ENCODE peak calls at places on chromosomes 3 and 15, in eight cellular contexts. S is NCI-H1092, A is posterior vena cava, H is stromal cell of bone marrow, L is psoas muscle, T is amniotic stem cell, V is NCI-H345, D is A549. C is an unnamed sample.

GRCh38 chr3:27680517-27681246 is 41.4 kb downstream of the EOMES start:
- DNase-seq in D (no peak), S (no peak), T (no peak), H (no peak), V (no peak), A (no peak), L (no peak), C (no peak)

GRCh38 chr3:50603261-50604109 is 8.1 kb downstream of the CISH start:
- DNase-seq in S (no peak), H (no peak), V (no peak), A (no peak), T (no peak), L (peak; percentile 45), D (no peak), C (no peak)

GRCh38 chr3:89332311-89333159 is 225.1 kb downstream of the EPHA3 start:
- DNase-seq in H (no peak), S (no peak), D (no peak), A (no peak), V (no peak), T (no peak), L (no peak), C (peak; percentile 8)

GRCh38 chr3:12148183-12148940 is 10.3 kb downstream of the TIMP4 start:
- DNase-seq in S (no peak), L (peak; percentile 68), T (no peak), A (no peak), V (no peak), D (no peak), H (no peak), C (no peak)

GRCh38 chr3:11600501-11601282 is 43.0 kb downstream of the VGLL4 start:
- DNase-seq in L (peak; percentile 93), D (peak; percentile 93), A (peak; percentile 92), T (peak; percentile 96), V (no peak), S (no peak), H (peak; percentile 95), C (no peak)

GRCh38 chr3:4994823-4995499 is 15.7 kb downstream of the BHLHE40 start:
- DNase-seq in L (peak; percentile 92), H (peak; percentile 92), S (no peak), T (peak; percentile 62), V (no peak), D (peak; percentile 84), A (peak; percentile 95), C (no peak)

GRCh38 chr15:60706145-60706544 is 227.2 kb upstream of the ICE2 start:
- DNase-seq in A (no peak), H (no peak), D (no peak), S (no peak), V (no peak), L (no peak), T (no peak), C (no peak)

GRCh38 chr15:20340331-20340811 is 201.2 kb downstream of the GOLGA6L6 start:
- DNase-seq in A (peak; percentile 95), S (no peak), H (no peak), V (no peak), T (no peak), L (peak; percentile 75), D (peak; percentile 22), C (no peak)

GRCh38 chr15:92205255-92205739 is 188.4 kb upstream of the ST8SIA2 start:
- DNase-seq in H (no peak), D (peak; percentile 8), A (no peak), T (no peak), S (no peak), V (no peak), L (no peak), C (no peak)

GRCh38 chr3:46892285-46893145 is 15.0 kb downstream of the PTH1R start:
- DNase-seq in D (peak; percentile 74), S (no peak), H (peak; percentile 41), A (peak; percentile 94), V (peak; percentile 8), T (no peak), L (peak; percentile 83), C (no peak)

GRCh38 chr15:65211157-65211982 is at the start of gene CILP:
- DNase-seq in H (no peak), A (peak; percentile 83), T (no peak), S (peak; percentile 7), V (peak; percentile 3), L (peak; percentile 86), D (no peak), C (no peak)

GRCh38 chr3:88046731-88047130 is 12.1 kb downstream of the CGGBP1 start:
- DNase-seq in T (no peak), H (no peak), D (no peak), L (no peak), S (no peak), V (no peak), A (no peak), C (no peak)

GRCh38 chr15:33547876-33548275 is 237.1 kb downstream of the RYR3 start:
- DNase-seq in T (no peak), H (peak; percentile 4), V (no peak), S (no peak), A (peak; percentile 82), L (peak; percentile 49), D (peak; percentile 22), C (no peak)

GRCh38 chr3:67620869-67621268 is 33.5 kb downstream of the SUCLG2 start:
- DNase-seq in A (no peak), S (no peak), D (no peak), V (no peak), H (no peak), L (no peak), T (no peak), C (no peak)

GRCh38 chr3:10867384-10867783 is 51.4 kb downstream of the SLC6A11 start:
- DNase-seq in A (no peak), L (no peak), S (no peak), D (no peak), V (no peak), T (no peak), H (no peak), C (no peak)

GRCh38 chr15:85044894-85045293 is 63.2 kb downstream of the PDE8A start:
- DNase-seq in S (no peak), D (no peak), A (no peak), H (no peak), T (no peak), L (no peak), V (no peak), C (no peak)

GRCh38 chr15:42737529-42738328 is 801 bp upstream of the CDAN1 start:
- DNase-seq in T (no peak), D (peak; percentile 49), H (no peak), A (no peak), V (no peak), L (no peak), S (no peak), C (no peak)

GRCh38 chr15:101029971-101030661 is 111.0 kb downstream of the LRRK1 start:
- DNase-seq in H (no peak), A (peak; percentile 68), T (no peak), D (no peak), S (no peak), V (no peak), L (no peak), C (no peak)

GRCh38 chr3:14244521-14244920 is 65.9 kb downstream of the LSM3 start:
- DNase-seq in S (no peak), L (no peak), A (no peak), H (no peak), D (no peak), T (no peak), V (no peak), C (no peak)